ENCODE peak calls at places on chromosomes 3 and 15, in four cellular contexts. G is stimulated activated CD4-positive, alpha-beta T cell treated with anti-CD3 and anti-CD28 coated beads, Interleukin-15, amount 100 ng/mL, for 24 hours; T is fibroblast of mammary gland; A is nephron progenitor cell. W is an unnamed sample.

GRCh38 chr3:98536456-98537017 is 4.8 kb downstream of the GPR15 start:
- DNase-seq in G (no peak), T (no peak), A (no peak), W (no peak)

GRCh38 chr3:135516143-135516542 is 449.4 kb upstream of the PPP2R3A start:
- DNase-seq in G (no peak), T (peak; percentile 59), A (no peak), W (no peak)

GRCh38 chr3:71142440-71143161 is 440.9 kb downstream of the FOXP1 start:
- DNase-seq in G (no peak), T (peak; percentile 20), A (no peak), W (no peak)

GRCh38 chr3:100875239-100875638 is 118.0 kb downstream of the ABI3BP start:
- DNase-seq in G (no peak), T (peak; percentile 84), A (no peak), W (no peak)

GRCh38 chr15:85592148-85592547 is 202.6 kb downstream of the KLHL25 start:
- DNase-seq in G (no peak), T (peak; percentile 83), A (no peak), W (no peak)

GRCh38 chr3:64109438-64109837 is 86.1 kb upstream of the PSMD6 start:
- DNase-seq in G (no peak), T (no peak), A (peak; percentile 29), W (no peak)

GRCh38 chr3:45491344-45491743 is 103.0 kb downstream of the LARS2 start:
- DNase-seq in G (peak; percentile 58), T (no peak), A (no peak), W (no peak)

GRCh38 chr15:44015555-44015954 is 179.5 kb downstream of the FRMD5 start:
- DNase-seq in G (no peak), T (peak; percentile 26), A (no peak), W (no peak)

GRCh38 chr3:16055606-16056209 is 118.8 kb upstream of the GALNT15 start:
- DNase-seq in G (no peak), T (no peak), A (no peak), W (no peak)

GRCh38 chr3:144624656-144625055 is 653.0 kb downstream of the DIPK2A start:
- DNase-seq in G (no peak), T (no peak), A (no peak), W (no peak)

GRCh38 chr15:67820147-67820991 is 4.9 kb upstream of the SKOR1 start:
- DNase-seq in G (peak; percentile 6), T (no peak), A (no peak), W (no peak)

GRCh38 chr3:171459130-171459941 is 869 bp downstream of the TNIK start:
- DNase-seq in G (peak; percentile 56), T (peak; percentile 19), A (peak; percentile 45), W (peak; percentile 42)

GRCh38 chr3:61961882-61962281 is 400.5 kb downstream of the PTPRG start:
- DNase-seq in G (no peak), T (no peak), A (no peak), W (no peak)

GRCh38 chr3:29949131-29949530 is 657.3 kb upstream of the TGFBR2 start:
- DNase-seq in G (no peak), T (peak; percentile 10), A (no peak), W (no peak)

GRCh38 chr15:90174140-90174891 is 26.8 kb upstream of the SEMA4B start:
- DNase-seq in G (no peak), T (no peak), A (no peak), W (no peak)

GRCh38 chr3:11651900-11652299 is 8.2 kb upstream of the VGLL4 start:
- DNase-seq in G (no peak), T (peak; percentile 59), A (no peak), W (no peak)

GRCh38 chr3:99128740-99129505 is 227.4 kb upstream of the DCBLD2 start:
- DNase-seq in G (no peak), T (peak; percentile 97), A (no peak), W (no peak)

GRCh38 chr15:95845862-95846515 is 484.5 kb upstream of the NR2F2 start:
- DNase-seq in G (no peak), T (peak; percentile 24), A (peak; percentile 89), W (no peak)

GRCh38 chr15:39270221-39270835 is 310.6 kb upstream of the THBS1 start:
- DNase-seq in G (no peak), T (no peak), A (no peak), W (no peak)

GRCh38 chr3:160784853-160785252 is 28.8 kb downstream of the PPM1L start:
- DNase-seq in G (no peak), T (no peak), A (no peak), W (no peak)

W was measured in activated naive CD8-positive, alpha-beta T cell treated with anti-CD3 and anti-CD28 coated beads for 36 hours.